ENCODE peak calls at places on chromosomes 5 and 9, in six cellular contexts. H is sigmoid colon, N is body of pancreas, Q is transverse colon, E is stomach, I is uterus. R is an unnamed sample.

GRCh38 chr5:10145922-10146321 is 103.8 kb downstream of the ATPSCKMT start:
- DNase-seq in H (no peak), Q (no peak), E (no peak), I (no peak), N (no peak), R (no peak)

GRCh38 chr5:146772881-146773440 is 105.6 kb downstream of the PPP2R2B start:
- DNase-seq in N (no peak), I (no peak), H (no peak), Q (no peak), E (no peak), R (no peak)

GRCh38 chr9:69745716-69746538 is 13.9 kb downstream of the PTAR1 start:
- DNase-seq in Q (no peak), H (no peak), I (no peak), E (no peak), N (no peak), R (no peak)

GRCh38 chr9:120711841-120712538 is 2.3 kb downstream of the MEGF9 start:
- DNase-seq in N (no peak), I (no peak), E (no peak), Q (no peak), H (no peak), R (no peak)

GRCh38 chr5:129243058-129243457 is 148.5 kb downstream of the ISOC1 start:
- DNase-seq in H (no peak), N (no peak), I (no peak), E (no peak), Q (no peak), R (no peak)

GRCh38 chr9:137127301-137128157 is 11.4 kb upstream of the GRIN1 start:
- DNase-seq in N (peak), I (no peak), E (peak), Q (peak), H (no peak), R (no peak)

GRCh38 chr9:128390150-128390812 is 19.1 kb downstream of the URM1 start:
- DNase-seq in I (no peak), E (no peak), H (no peak), Q (no peak), N (no peak), R (no peak)

GRCh38 chr9:126317513-126317912 is 9.1 kb upstream of the MVB12B start:
- DNase-seq in N (no peak), E (no peak), H (no peak), Q (peak), I (no peak), R (no peak)

GRCh38 chr5:16628376-16628775 is 11.6 kb upstream of the RETREG1 start:
- DNase-seq in H (no peak), I (no peak), N (no peak), Q (no peak), E (no peak), R (no peak)

GRCh38 chr5:33675958-33676464 is 215.8 kb downstream of the ADAMTS12 start:
- DNase-seq in H (no peak), E (no peak), N (no peak), Q (no peak), I (no peak), R (no peak)

GRCh38 chr5:143251946-143252345 is 151.5 kb downstream of the NR3C1 start:
- DNase-seq in N (no peak), Q (no peak), E (no peak), I (no peak), H (no peak), R (no peak)

GRCh38 chr5:139600336-139600949 is 39.3 kb downstream of the UBE2D2 start:
- DNase-seq in E (no peak), Q (no peak), I (no peak), N (no peak), H (no peak), R (no peak)

GRCh38 chr9:77974414-77974813 is 57.2 kb downstream of the GNAQ start:
- DNase-seq in H (no peak), Q (no peak), I (no peak), N (no peak), E (no peak), R (no peak)

GRCh38 chr5:39709032-39709431 is 284.3 kb upstream of the DAB2 start:
- DNase-seq in N (no peak), H (no peak), Q (no peak), E (no peak), I (no peak), R (no peak)

GRCh38 chr9:130741831-130742449 is 48.4 kb downstream of the EXOSC2 start:
- DNase-seq in E (no peak), H (no peak), I (no peak), N (no peak), Q (no peak), R (no peak)

GRCh38 chr5:65192326-65192725 is 289.4 kb downstream of the ADAMTS6 start:
- DNase-seq in E (no peak), H (no peak), N (no peak), Q (no peak), I (no peak), R (no peak)

GRCh38 chr5:53069626-53070025 is 39.9 kb downstream of the MOCS2 start:
- DNase-seq in Q (no peak), E (no peak), N (no peak), H (no peak), I (no peak), R (no peak)

GRCh38 chr9:129071526-129072131 is 9.3 kb upstream of the DOLPP1 start:
- DNase-seq in I (no peak), H (no peak), N (no peak), Q (peak), E (peak), R (no peak)

GRCh38 chr5:128687930-128688329 is 149.9 kb upstream of the FBN2 start:
- DNase-seq in H (no peak), E (no peak), I (no peak), Q (no peak), N (no peak), R (no peak)

GRCh38 chr9:82549174-82549821 is 513.6 kb downstream of the RASEF start:
- DNase-seq in H (no peak), Q (no peak), I (no peak), E (no peak), N (peak), R (no peak)

GRCh38 chr9:94726495-94727191 is at the start of gene AOPEP:
- DNase-seq in E (peak), Q (peak), N (peak), H (peak), I (peak), R (peak)

GRCh38 chr9:34540826-34541225 is 18.0 kb upstream of the ENHO start:
- DNase-seq in I (no peak), E (no peak), H (peak), Q (no peak), N (no peak), R (no peak)

GRCh38 chr5:10343486-10343885 is 10.0 kb upstream of the MARCHF6 start:
- DNase-seq in Q (no peak), I (no peak), H (no peak), N (no peak), E (no peak), R (no peak)

GRCh38 chr5:39876146-39876545 is 451.4 kb upstream of the DAB2 start:
- DNase-seq in Q (no peak), E (no peak), H (no peak), I (no peak), N (no peak), R (no peak)

GRCh38 chr9:136808075-136808780 is 480 bp downstream of the RABL6 start:
- DNase-seq in Q (peak), E (peak), H (no peak), N (peak), I (no peak), R (peak)

GRCh38 chr5:98798371-98798770 is 24.9 kb downstream of the RGMB start:
- DNase-seq in H (no peak), I (no peak), N (no peak), Q (no peak), E (no peak), R (no peak)

GRCh38 chr9:1267141-1267570 is 217.0 kb downstream of the DMRT2 start:
- DNase-seq in I (no peak), Q (no peak), N (no peak), E (no peak), H (no peak), R (no peak)

GRCh38 chr9:112846528-112847488 is 43.9 kb downstream of the SLC46A2 start:
- DNase-seq in H (no peak), I (no peak), Q (no peak), E (no peak), N (no peak), R (no peak)

GRCh38 chr9:31137151-31137849 is 1247.1 kb upstream of the ACO1 start:
- DNase-seq in I (no peak), Q (no peak), N (no peak), H (no peak), E (peak), R (no peak)

GRCh38 chr5:65382582-65382981 is 99.1 kb downstream of the ADAMTS6 start:
- DNase-seq in Q (no peak), I (no peak), H (no peak), E (no peak), N (no peak), R (no peak)

GRCh38 chr5:154568597-154568996 is 90.6 kb upstream of the HAND1 start:
- DNase-seq in N (no peak), Q (no peak), H (no peak), I (no peak), E (no peak), R (no peak)

GRCh38 chr5:127746756-127747155 is 43.6 kb downstream of the CCDC192 start:
- DNase-seq in N (no peak), H (no peak), I (no peak), E (no peak), Q (no peak), R (no peak)

GRCh38 chr5:60958712-60959111 is 13.7 kb downstream of the NDUFAF2 start:
- DNase-seq in I (no peak), H (no peak), N (no peak), E (no peak), Q (no peak), R (no peak)

GRCh38 chr9:133155156-133155555 is 8.6 kb downstream of the GBGT1 start:
- DNase-seq in N (no peak), I (no peak), H (peak), Q (no peak), E (no peak), R (peak)

GRCh38 chr5:115549154-115549553 is 4.6 kb upstream of the FEM1C start:
- DNase-seq in I (no peak), E (no peak), H (no peak), Q (no peak), N (no peak), R (no peak)

GRCh38 chr5:142210011-142210410 is 101.4 kb downstream of the NDFIP1 start:
- DNase-seq in H (no peak), E (no peak), Q (no peak), N (no peak), I (no peak), R (no peak)

GRCh38 chr9:123073991-123074422 is 40.5 kb downstream of the GPR21 start:
- DNase-seq in H (no peak), Q (no peak), I (no peak), E (no peak), N (no peak), R (no peak)

GRCh38 chr9:18658764-18659705 is 185.1 kb downstream of the ADAMTSL1 start:
- DNase-seq in E (no peak), H (no peak), N (no peak), I (no peak), Q (no peak), R (no peak)

GRCh38 chr5:102930244-102930643 is 175.1 kb downstream of the PAM start:
- DNase-seq in I (no peak), Q (no peak), E (no peak), H (no peak), N (no peak), R (no peak)

GRCh38 chr5:102933721-102934459 is 178.8 kb downstream of the PAM start:
- DNase-seq in H (no peak), N (no peak), E (no peak), I (no peak), Q (no peak), R (no peak)

GRCh38 chr5:102932781-102933180 is 177.7 kb downstream of the PAM start:
- DNase-seq in H (no peak), N (no peak), Q (no peak), E (no peak), I (no peak), R (no peak)

GRCh38 chr5:102933300-102933699 is 178.2 kb downstream of the PAM start:
- DNase-seq in Q (peak), E (no peak), I (no peak), N (no peak), H (no peak), R (no peak)

DNA sequence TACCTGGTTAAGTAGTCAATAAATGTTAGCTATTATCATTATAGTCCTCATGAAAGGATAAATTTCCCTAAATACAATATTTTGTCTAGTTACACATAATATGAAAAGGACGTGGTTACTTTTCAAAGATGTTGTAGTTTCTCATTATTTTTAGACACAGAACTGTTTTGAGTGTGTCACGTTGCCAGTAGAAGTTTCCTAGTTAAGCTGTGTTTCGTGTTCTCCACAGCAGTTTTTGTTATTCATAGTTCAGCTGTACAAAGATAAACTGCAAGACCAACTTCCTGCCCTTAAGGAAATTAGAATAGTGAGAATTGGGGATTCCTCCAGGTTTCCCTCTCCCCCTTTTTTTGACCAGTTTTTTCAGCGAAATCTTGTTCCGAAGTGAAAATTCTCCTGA is 176.0 kb downstream of the PAM start:
- DNase-seq in N (no peak), H (no peak), Q (no peak), E (no peak), I (no peak), R (no peak)
- H3K27ac ChIP-seq in N (no peak), H (no peak), Q (no peak), E (no peak), I (no peak), R (no peak)

GRCh38 chr5:80234311-80234948 is 21.4 kb downstream of the SERINC5 start:
- DNase-seq in I (no peak), E (no peak), H (no peak), N (no peak), Q (no peak), R (no peak)
- H3K4me3 ChIP-seq in I (no peak), E (no peak), H (no peak), N (no peak), Q (no peak), R (no peak)

GRCh38 chr5:134411546-134412266 is at the start of gene CDKN2AIPNL:
- DNase-seq in Q (peak), E (peak), H (peak), I (peak), N (peak), R (peak)
- TF ChIP-seq POLR2A in Q (peak), E (no peak), H (peak), I (peak), N (peak), R (no peak)

DNA sequence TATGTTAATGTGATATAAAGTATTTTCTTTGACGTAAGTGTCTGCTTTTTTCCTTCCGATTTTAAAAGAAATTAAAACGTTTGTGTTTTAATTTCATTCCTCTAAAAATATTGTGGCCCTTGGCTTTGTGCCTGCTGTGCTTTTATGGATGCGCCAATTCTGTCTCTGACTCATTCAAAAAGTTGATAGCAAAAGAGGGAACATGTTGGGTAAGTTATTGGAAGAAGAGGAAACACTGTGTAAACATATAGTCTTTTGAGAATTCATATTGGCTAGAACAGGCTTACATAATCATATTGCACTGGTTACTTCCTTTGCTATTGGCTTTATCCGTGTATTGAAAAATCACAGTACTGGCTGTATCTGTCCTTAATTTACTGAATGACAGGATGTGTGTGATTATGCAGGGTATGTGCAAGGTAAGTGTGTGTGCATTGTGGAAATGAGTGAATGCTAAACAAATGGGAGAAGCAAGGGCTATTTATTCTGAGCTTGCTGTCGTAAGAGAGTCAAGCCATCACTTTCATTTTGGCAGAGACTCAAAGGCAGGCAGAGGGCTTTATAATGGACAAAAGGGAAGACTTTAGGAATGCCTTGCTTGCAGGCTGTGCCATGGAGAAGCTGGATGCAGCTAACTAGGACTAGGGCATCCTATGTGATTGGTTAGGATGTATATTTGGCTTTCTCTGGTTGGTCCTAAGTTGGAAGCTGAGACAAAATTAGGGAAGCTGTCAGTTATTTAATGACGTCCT is 67.9 kb downstream of the SGCD start:
- DNase-seq in N (no peak), Q (no peak), E (no peak), H (no peak), I (no peak), R (no peak)
- H3K27ac ChIP-seq in N (no peak), Q (peak), E (peak), H (peak), I (peak), R (no peak)

DNA sequence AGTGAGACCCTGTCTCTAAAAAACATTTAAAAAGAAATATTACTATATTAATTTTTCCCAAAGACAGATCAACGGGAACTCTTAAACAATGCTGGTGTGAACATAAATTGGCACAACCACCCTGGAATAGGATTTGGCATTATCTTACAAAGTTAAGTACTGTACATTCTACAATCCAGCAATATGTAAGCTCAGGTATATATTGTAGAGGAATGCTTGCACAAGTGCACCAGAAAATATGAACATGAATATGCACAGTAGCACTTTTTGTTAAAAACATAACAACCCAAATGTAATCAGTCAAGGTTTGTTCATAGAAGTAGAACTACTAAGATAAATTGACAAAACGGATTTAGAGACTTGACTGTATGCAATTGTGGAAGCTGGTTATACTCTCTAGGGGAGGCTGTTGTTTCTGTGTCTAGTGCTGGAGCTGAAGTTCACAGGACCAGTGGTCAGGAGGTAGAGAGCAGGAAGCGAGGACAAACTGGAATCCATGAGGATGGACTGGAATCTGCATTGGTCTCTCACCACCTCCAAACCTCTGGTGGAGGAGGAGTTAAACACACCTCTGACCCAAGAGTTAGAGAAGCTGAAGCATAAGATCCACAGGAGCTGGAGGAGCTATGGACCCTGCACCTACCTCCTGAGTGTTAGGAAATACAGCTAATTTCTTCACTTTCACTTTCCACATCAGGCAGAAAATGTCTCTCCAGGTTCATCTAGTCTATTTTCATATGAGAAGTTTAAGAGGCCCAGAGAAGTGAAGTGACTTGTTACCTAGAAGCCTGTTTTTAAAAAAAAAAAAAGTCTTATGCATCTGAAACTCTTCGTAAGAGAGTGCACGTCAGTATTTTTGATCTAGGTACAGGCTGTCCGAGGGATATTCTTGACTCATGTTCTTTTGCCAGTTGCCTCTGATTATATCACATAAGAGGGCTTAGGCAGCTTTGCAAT is 20.3 kb upstream of the RIC1 start:
- DNase-seq in N (no peak), Q (no peak), I (no peak), E (no peak), H (no peak), R (no peak)
- H3K4me3 ChIP-seq in N (no peak), Q (peak), I (peak), E (peak), H (peak), R (peak)

GRCh38 chr5:42991477-42992034 is 48.6 kb downstream of the ANXA2R start:
- DNase-seq in H (no peak), Q (peak), N (no peak), I (no peak), E (no peak), R (peak)

GRCh38 chr5:42993516-42994284 is 46.4 kb downstream of the ANXA2R start:
- DNase-seq in N (no peak), Q (peak), E (no peak), I (no peak), H (no peak), R (peak)

GRCh38 chr5:42994285-42995151 is 45.6 kb downstream of the ANXA2R start:
- DNase-seq in H (peak), N (peak), E (peak), Q (peak), I (peak), R (peak)

GRCh38 chr5:42990892-42991291 is 49.2 kb downstream of the ANXA2R start:
- DNase-seq in I (no peak), H (no peak), Q (no peak), N (no peak), E (no peak), R (no peak)

DNA sequence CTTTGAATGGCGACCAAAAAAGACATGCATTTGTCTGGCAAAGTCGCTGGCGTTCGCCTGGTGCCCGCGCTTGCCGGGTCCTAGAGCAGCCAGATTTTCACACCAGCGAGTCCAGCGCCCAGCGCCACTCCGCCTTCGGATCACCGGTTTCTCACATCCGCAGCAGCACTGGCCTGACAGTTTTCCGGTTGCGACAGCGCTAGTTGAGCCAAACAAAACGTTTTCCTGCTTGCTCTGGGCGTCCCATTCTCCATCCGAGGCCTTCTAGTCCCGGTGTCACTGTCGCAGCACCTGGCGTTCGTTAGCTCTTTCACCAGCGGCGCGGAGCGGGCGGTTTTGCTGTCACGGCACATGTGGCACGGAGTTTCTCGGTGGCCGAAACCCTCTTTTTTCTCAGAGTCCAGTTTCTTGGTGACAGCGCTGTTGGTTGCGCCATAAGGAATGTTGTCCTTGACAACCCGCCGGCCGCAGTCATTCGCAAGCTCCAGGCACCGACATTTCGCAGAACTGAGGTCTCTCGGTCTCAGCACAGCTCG is 48.0 kb downstream of the ANXA2R start:
- DNase-seq in E (peak), N (peak), Q (peak), H (peak), I (peak), R (peak)
- TF ChIP-seq POLR2A in E (no peak), N (peak), Q (peak), H (peak), I (peak), R (peak)

R was measured in spleen.